ENCODE peak calls at places on chromosomes 1 and 21, in six cellular contexts. Y is HEK293T, Q is foreskin keratinocyte, E is AG20443, U is globus pallidus, V is astrocyte of the spinal cord. K is an unnamed sample.
A peak's percentile ranks its signal among the peaks of the same experiment; 100 is the strongest.

GRCh38 chr1:41466146-41466545 is 18.3 kb downstream of the EDN2 start:
- DNase-seq in E (no peak), V (no peak), Q (no peak), Y (no peak), U (no peak), K (no peak)

GRCh38 chr1:110585426-110585825 is 20.7 kb downstream of the KCNA2 start:
- DNase-seq in Q (no peak), Y (no peak), V (no peak), E (no peak), U (no peak), K (no peak)

GRCh38 chr21:36415375-36415774 is 30.2 kb downstream of the CHAF1B start:
- DNase-seq in U (no peak), Q (no peak), Y (no peak), V (no peak), E (no peak), K (no peak)

GRCh38 chr1:39900662-39901485 is 843 bp downstream of the MYCL start:
- DNase-seq in E (peak; percentile 54), Q (no peak), U (no peak), V (peak; percentile 35), Y (no peak), K (no peak)

GRCh38 chr1:27418326-27418761 is 25.9 kb downstream of the GPR3 start:
- DNase-seq in Q (no peak), E (peak; percentile 95), Y (no peak), V (peak; percentile 95), U (peak; percentile 90), K (no peak)

GRCh38 chr1:62688687-62689085 is 500 bp upstream of the DOCK7 start:
- DNase-seq in E (no peak), Q (no peak), Y (no peak), V (no peak), U (no peak), K (peak; percentile 56)

GRCh38 chr1:6743189-6744101 is 41.8 kb upstream of the CAMTA1 start:
- DNase-seq in V (peak; percentile 83), U (peak; percentile 59), Y (no peak), Q (peak; percentile 82), E (peak; percentile 92), K (no peak)

GRCh38 chr1:210104103-210104502 is 128.5 kb upstream of the SERTAD4 start:
- DNase-seq in Y (no peak), V (no peak), U (no peak), E (no peak), Q (no peak), K (peak; percentile 36)

GRCh38 chr1:115182012-115182715 is 92.9 kb upstream of the TSPAN2 start:
- DNase-seq in Q (peak; percentile 49), U (no peak), V (no peak), E (no peak), Y (no peak), K (no peak)

GRCh38 chr1:61368876-61369275 is 286.5 kb downstream of the NFIA start:
- DNase-seq in E (no peak), U (no peak), Y (no peak), V (no peak), Q (no peak), K (peak; percentile 56)

GRCh38 chr1:27961646-27962221 is 2.0 kb downstream of the XKR8 start:
- DNase-seq in Y (no peak), U (no peak), E (no peak), Q (no peak), V (no peak), K (no peak)

GRCh38 chr1:48744032-48744431 is 32.7 kb downstream of the BEND5 start:
- DNase-seq in Q (no peak), Y (no peak), E (no peak), V (no peak), U (no peak), K (no peak)

GRCh38 chr1:2906105-2906504 is 104.6 kb upstream of the TTC34 start:
- DNase-seq in E (no peak), V (no peak), Q (no peak), U (peak; percentile 37), Y (no peak), K (no peak)

GRCh38 chr1:226604846-226605572 is 56.4 kb downstream of the STUM start:
- DNase-seq in V (no peak), Y (no peak), Q (no peak), U (no peak), E (peak; percentile 40), K (no peak)

GRCh38 chr1:175152006-175152652 is 40.4 kb downstream of the KIAA0040 start:
- DNase-seq in E (peak; percentile 76), Y (peak; percentile 76), Q (no peak), V (peak; percentile 24), U (peak; percentile 54), K (peak; percentile 63)

K was measured in cerebellar cortex.